ENCODE peak calls at places on chromosomes 3 and 15, in nine cellular contexts. One of them, this sample, is unnamed.

GRCh38 chr3:194379651-194380050 is 10.1 kb upstream of the LRRC15 start:
- DNase-seq in heart right ventricle: no peak
- DNase-seq in EL: no peak
- DNase-seq in stimulated activated CD8-positive, alpha-beta memory T cell treated with anti-CD3 and anti-CD28 coated beads, Interleukin-7, amount 100 ng/mL, for 24 hours: no peak
- DNase-seq in stimulated activated CD4-positive, alpha-beta T cell treated with anti-CD3 and anti-CD28 coated beads, Interleukin-15, amount 100 ng/mL, for 1 hour: no peak
- DNase-seq in AG09319: no peak
- DNase-seq in upper lobe of left lung: no peak
- DNase-seq in cardiac fibroblast: no peak
- DNase-seq in fibroblast of mammary gland: no peak
- DNase-seq in this sample: no peak

GRCh38 chr15:25797511-25798206 is 65.5 kb downstream of the ATP10A start:
- DNase-seq in stimulated activated CD8-positive, alpha-beta memory T cell treated with anti-CD3 and anti-CD28 coated beads, Interleukin-7, amount 100 ng/mL, for 24 hours: no peak
- DNase-seq in fibroblast of mammary gland: peak
- DNase-seq in stimulated activated CD4-positive, alpha-beta T cell treated with anti-CD3 and anti-CD28 coated beads, Interleukin-15, amount 100 ng/mL, for 1 hour: no peak
- DNase-seq in upper lobe of left lung: no peak
- DNase-seq in cardiac fibroblast: peak
- DNase-seq in EL: no peak
- DNase-seq in heart right ventricle: no peak
- DNase-seq in AG09319: no peak
- DNase-seq in this sample: no peak

GRCh38 chr15:89494941-89495637 is 1.3 kb downstream of the RHCG start:
- DNase-seq in fibroblast of mammary gland: peak
- DNase-seq in upper lobe of left lung: no peak
- DNase-seq in stimulated activated CD8-positive, alpha-beta memory T cell treated with anti-CD3 and anti-CD28 coated beads, Interleukin-7, amount 100 ng/mL, for 24 hours: no peak
- DNase-seq in heart right ventricle: no peak
- DNase-seq in stimulated activated CD4-positive, alpha-beta T cell treated with anti-CD3 and anti-CD28 coated beads, Interleukin-15, amount 100 ng/mL, for 1 hour: no peak
- DNase-seq in EL: peak
- DNase-seq in cardiac fibroblast: peak
- DNase-seq in AG09319: no peak
- DNase-seq in this sample: peak

GRCh38 chr15:30924353-30924752 is 20.6 kb downstream of the FAN1 start:
- DNase-seq in fibroblast of mammary gland: peak
- DNase-seq in AG09319: peak
- DNase-seq in stimulated activated CD8-positive, alpha-beta memory T cell treated with anti-CD3 and anti-CD28 coated beads, Interleukin-7, amount 100 ng/mL, for 24 hours: no peak
- DNase-seq in heart right ventricle: no peak
- DNase-seq in EL: peak
- DNase-seq in stimulated activated CD4-positive, alpha-beta T cell treated with anti-CD3 and anti-CD28 coated beads, Interleukin-15, amount 100 ng/mL, for 1 hour: no peak
- DNase-seq in upper lobe of left lung: no peak
- DNase-seq in cardiac fibroblast: peak
- DNase-seq in this sample: no peak

GRCh38 chr15:73940061-73940981 is 14.1 kb downstream of the LOXL1 start:
- DNase-seq in stimulated activated CD8-positive, alpha-beta memory T cell treated with anti-CD3 and anti-CD28 coated beads, Interleukin-7, amount 100 ng/mL, for 24 hours: no peak
- DNase-seq in AG09319: no peak
- DNase-seq in upper lobe of left lung: no peak
- DNase-seq in stimulated activated CD4-positive, alpha-beta T cell treated with anti-CD3 and anti-CD28 coated beads, Interleukin-15, amount 100 ng/mL, for 1 hour: no peak
- DNase-seq in heart right ventricle: no peak
- DNase-seq in EL: peak
- DNase-seq in fibroblast of mammary gland: peak
- DNase-seq in cardiac fibroblast: no peak
- DNase-seq in this sample: no peak

GRCh38 chr3:35633332-35634124 is 5.8 kb upstream of the ARPP21 start:
- DNase-seq in AG09319: no peak
- DNase-seq in cardiac fibroblast: no peak
- DNase-seq in upper lobe of left lung: no peak
- DNase-seq in stimulated activated CD8-positive, alpha-beta memory T cell treated with anti-CD3 and anti-CD28 coated beads, Interleukin-7, amount 100 ng/mL, for 24 hours: no peak
- DNase-seq in EL: no peak
- DNase-seq in stimulated activated CD4-positive, alpha-beta T cell treated with anti-CD3 and anti-CD28 coated beads, Interleukin-15, amount 100 ng/mL, for 1 hour: no peak
- DNase-seq in fibroblast of mammary gland: no peak
- DNase-seq in heart right ventricle: no peak
- DNase-seq in this sample: no peak

GRCh38 chr3:40623567-40623966 is 98.8 kb downstream of the ZNF621 start:
- DNase-seq in cardiac fibroblast: peak
- DNase-seq in EL: peak
- DNase-seq in AG09319: no peak
- DNase-seq in fibroblast of mammary gland: peak
- DNase-seq in heart right ventricle: no peak
- DNase-seq in upper lobe of left lung: no peak
- DNase-seq in stimulated activated CD4-positive, alpha-beta T cell treated with anti-CD3 and anti-CD28 coated beads, Interleukin-15, amount 100 ng/mL, for 1 hour: no peak
- DNase-seq in stimulated activated CD8-positive, alpha-beta memory T cell treated with anti-CD3 and anti-CD28 coated beads, Interleukin-7, amount 100 ng/mL, for 24 hours: no peak
- DNase-seq in this sample: no peak

GRCh38 chr15:71433402-71433801 is 318.1 kb downstream of the THSD4 start:
- DNase-seq in fibroblast of mammary gland: no peak
- DNase-seq in stimulated activated CD8-positive, alpha-beta memory T cell treated with anti-CD3 and anti-CD28 coated beads, Interleukin-7, amount 100 ng/mL, for 24 hours: no peak
- DNase-seq in cardiac fibroblast: no peak
- DNase-seq in stimulated activated CD4-positive, alpha-beta T cell treated with anti-CD3 and anti-CD28 coated beads, Interleukin-15, amount 100 ng/mL, for 1 hour: no peak
- DNase-seq in upper lobe of left lung: no peak
- DNase-seq in heart right ventricle: no peak
- DNase-seq in AG09319: no peak
- DNase-seq in EL: no peak
- DNase-seq in this sample: no peak

GRCh38 chr15:29046281-29046810 is 160.6 kb downstream of the APBA2 start:
- DNase-seq in fibroblast of mammary gland: no peak
- DNase-seq in AG09319: no peak
- DNase-seq in stimulated activated CD4-positive, alpha-beta T cell treated with anti-CD3 and anti-CD28 coated beads, Interleukin-15, amount 100 ng/mL, for 1 hour: no peak
- DNase-seq in EL: no peak
- DNase-seq in cardiac fibroblast: no peak
- DNase-seq in stimulated activated CD8-positive, alpha-beta memory T cell treated with anti-CD3 and anti-CD28 coated beads, Interleukin-7, amount 100 ng/mL, for 24 hours: no peak
- DNase-seq in heart right ventricle: no peak
- DNase-seq in upper lobe of left lung: no peak
- DNase-seq in this sample: no peak

GRCh38 chr3:156723182-156723619 is 48.8 kb downstream of the TIPARP start:
- DNase-seq in upper lobe of left lung: no peak
- DNase-seq in stimulated activated CD4-positive, alpha-beta T cell treated with anti-CD3 and anti-CD28 coated beads, Interleukin-15, amount 100 ng/mL, for 1 hour: no peak
- DNase-seq in cardiac fibroblast: peak
- DNase-seq in EL: peak
- DNase-seq in stimulated activated CD8-positive, alpha-beta memory T cell treated with anti-CD3 and anti-CD28 coated beads, Interleukin-7, amount 100 ng/mL, for 24 hours: no peak
- DNase-seq in AG09319: no peak
- DNase-seq in heart right ventricle: peak
- DNase-seq in fibroblast of mammary gland: peak
- DNase-seq in this sample: no peak

GRCh38 chr3:33026267-33026666 is 70.7 kb downstream of the GLB1 start:
- DNase-seq in upper lobe of left lung: peak
- DNase-seq in cardiac fibroblast: no peak
- DNase-seq in heart right ventricle: no peak
- DNase-seq in stimulated activated CD8-positive, alpha-beta memory T cell treated with anti-CD3 and anti-CD28 coated beads, Interleukin-7, amount 100 ng/mL, for 24 hours: no peak
- DNase-seq in EL: no peak
- DNase-seq in stimulated activated CD4-positive, alpha-beta T cell treated with anti-CD3 and anti-CD28 coated beads, Interleukin-15, amount 100 ng/mL, for 1 hour: no peak
- DNase-seq in AG09319: no peak
- DNase-seq in fibroblast of mammary gland: no peak
- DNase-seq in this sample: no peak

GRCh38 chr3:36908647-36909180 is 36.1 kb downstream of the TRANK1 start:
- DNase-seq in stimulated activated CD8-positive, alpha-beta memory T cell treated with anti-CD3 and anti-CD28 coated beads, Interleukin-7, amount 100 ng/mL, for 24 hours: no peak
- DNase-seq in cardiac fibroblast: no peak
- DNase-seq in AG09319: no peak
- DNase-seq in upper lobe of left lung: no peak
- DNase-seq in heart right ventricle: no peak
- DNase-seq in stimulated activated CD4-positive, alpha-beta T cell treated with anti-CD3 and anti-CD28 coated beads, Interleukin-15, amount 100 ng/mL, for 1 hour: no peak
- DNase-seq in fibroblast of mammary gland: no peak
- DNase-seq in EL: no peak
- DNase-seq in this sample: no peak

GRCh38 chr15:83282859-83283812 is 1.3 kb downstream of the BNC1 start:
- DNase-seq in stimulated activated CD4-positive, alpha-beta T cell treated with anti-CD3 and anti-CD28 coated beads, Interleukin-15, amount 100 ng/mL, for 1 hour: no peak
- DNase-seq in EL: peak
- DNase-seq in upper lobe of left lung: peak
- DNase-seq in fibroblast of mammary gland: peak
- DNase-seq in heart right ventricle: peak
- DNase-seq in AG09319: no peak
- DNase-seq in stimulated activated CD8-positive, alpha-beta memory T cell treated with anti-CD3 and anti-CD28 coated beads, Interleukin-7, amount 100 ng/mL, for 24 hours: no peak
- DNase-seq in cardiac fibroblast: peak
- DNase-seq in this sample: no peak

GRCh38 chr3:13063225-13063624 is 10.0 kb downstream of the IQSEC1 start:
- DNase-seq in stimulated activated CD4-positive, alpha-beta T cell treated with anti-CD3 and anti-CD28 coated beads, Interleukin-15, amount 100 ng/mL, for 1 hour: no peak
- DNase-seq in heart right ventricle: no peak
- DNase-seq in fibroblast of mammary gland: no peak
- DNase-seq in cardiac fibroblast: no peak
- DNase-seq in AG09319: no peak
- DNase-seq in stimulated activated CD8-positive, alpha-beta memory T cell treated with anti-CD3 and anti-CD28 coated beads, Interleukin-7, amount 100 ng/mL, for 24 hours: no peak
- DNase-seq in EL: peak
- DNase-seq in upper lobe of left lung: no peak
- DNase-seq in this sample: no peak

GRCh38 chr3:139127101-139127500 is 82.4 kb upstream of the PRR23C start:
- DNase-seq in EL: peak
- DNase-seq in fibroblast of mammary gland: peak
- DNase-seq in AG09319: peak
- DNase-seq in upper lobe of left lung: no peak
- DNase-seq in stimulated activated CD8-positive, alpha-beta memory T cell treated with anti-CD3 and anti-CD28 coated beads, Interleukin-7, amount 100 ng/mL, for 24 hours: no peak
- DNase-seq in heart right ventricle: no peak
- DNase-seq in cardiac fibroblast: peak
- DNase-seq in stimulated activated CD4-positive, alpha-beta T cell treated with anti-CD3 and anti-CD28 coated beads, Interleukin-15, amount 100 ng/mL, for 1 hour: no peak
- DNase-seq in this sample: no peak

GRCh38 chr15:90838066-90838465 is 30.3 kb upstream of the FURIN start:
- DNase-seq in stimulated activated CD8-positive, alpha-beta memory T cell treated with anti-CD3 and anti-CD28 coated beads, Interleukin-7, amount 100 ng/mL, for 24 hours: peak
- DNase-seq in cardiac fibroblast: no peak
- DNase-seq in upper lobe of left lung: no peak
- DNase-seq in AG09319: no peak
- DNase-seq in heart right ventricle: no peak
- DNase-seq in EL: no peak
- DNase-seq in stimulated activated CD4-positive, alpha-beta T cell treated with anti-CD3 and anti-CD28 coated beads, Interleukin-15, amount 100 ng/mL, for 1 hour: peak
- DNase-seq in fibroblast of mammary gland: no peak
- DNase-seq in this sample: no peak

GRCh38 chr15:33215941-33216872 is 21.7 kb upstream of the FMN1 start:
- DNase-seq in cardiac fibroblast: peak
- DNase-seq in heart right ventricle: no peak
- DNase-seq in AG09319: no peak
- DNase-seq in upper lobe of left lung: no peak
- DNase-seq in EL: peak
- DNase-seq in fibroblast of mammary gland: peak
- DNase-seq in stimulated activated CD4-positive, alpha-beta T cell treated with anti-CD3 and anti-CD28 coated beads, Interleukin-15, amount 100 ng/mL, for 1 hour: no peak
- DNase-seq in stimulated activated CD8-positive, alpha-beta memory T cell treated with anti-CD3 and anti-CD28 coated beads, Interleukin-7, amount 100 ng/mL, for 24 hours: no peak
- DNase-seq in this sample: no peak

GRCh38 chr3:71008350-71008923 is 575.1 kb downstream of the FOXP1 start:
- DNase-seq in EL: no peak
- DNase-seq in cardiac fibroblast: no peak
- DNase-seq in stimulated activated CD4-positive, alpha-beta T cell treated with anti-CD3 and anti-CD28 coated beads, Interleukin-15, amount 100 ng/mL, for 1 hour: no peak
- DNase-seq in heart right ventricle: no peak
- DNase-seq in upper lobe of left lung: no peak
- DNase-seq in AG09319: no peak
- DNase-seq in fibroblast of mammary gland: no peak
- DNase-seq in stimulated activated CD8-positive, alpha-beta memory T cell treated with anti-CD3 and anti-CD28 coated beads, Interleukin-7, amount 100 ng/mL, for 24 hours: no peak
- DNase-seq in this sample: no peak

GRCh38 chr3:67916353-67916752 is 261.9 kb upstream of the SUCLG2 start:
- DNase-seq in heart right ventricle: no peak
- DNase-seq in AG09319: no peak
- DNase-seq in EL: no peak
- DNase-seq in stimulated activated CD4-positive, alpha-beta T cell treated with anti-CD3 and anti-CD28 coated beads, Interleukin-15, amount 100 ng/mL, for 1 hour: no peak
- DNase-seq in fibroblast of mammary gland: no peak
- DNase-seq in upper lobe of left lung: no peak
- DNase-seq in cardiac fibroblast: no peak
- DNase-seq in stimulated activated CD8-positive, alpha-beta memory T cell treated with anti-CD3 and anti-CD28 coated beads, Interleukin-7, amount 100 ng/mL, for 24 hours: no peak
- DNase-seq in this sample: no peak

GRCh38 chr3:195270079-195270349 is 945 bp downstream of the XXYLT1 start:
- DNase-seq in cardiac fibroblast: no peak
- DNase-seq in EL: no peak
- DNase-seq in upper lobe of left lung: no peak
- DNase-seq in fibroblast of mammary gland: no peak
- DNase-seq in stimulated activated CD4-positive, alpha-beta T cell treated with anti-CD3 and anti-CD28 coated beads, Interleukin-15, amount 100 ng/mL, for 1 hour: no peak
- DNase-seq in heart right ventricle: no peak
- DNase-seq in stimulated activated CD8-positive, alpha-beta memory T cell treated with anti-CD3 and anti-CD28 coated beads, Interleukin-7, amount 100 ng/mL, for 24 hours: no peak
- DNase-seq in AG09319: no peak
- DNase-seq in this sample: no peak